ENCODE peak calls at places on chromosomes 3 and 15, in nine cellular contexts. Z is heart left ventricle, V is adrenal gland, J is A549, N is body of pancreas, A is stomach, C is IMR-90, D is uterus, H is lower leg skin. Q is an unnamed sample.

GRCh38 chr3:50436063-50436674 is 67.3 kb downstream of the CACNA2D2 start:
- DNase-seq in D (peak), A (peak), N (peak), Z (peak), C (peak), H (peak), V (peak), J (peak), Q (no peak)

GRCh38 chr15:65869954-65870871 is 922 bp downstream of the RAB11A start:
- DNase-seq in C (peak), N (peak), D (peak), J (no peak), A (peak), V (peak), H (peak), Z (peak), Q (peak)

GRCh38 chr3:97495896-97496295 is 268.7 kb upstream of the ARL6 start:
- DNase-seq in V (no peak), A (no peak), N (no peak), J (no peak), C (no peak), H (no peak), D (no peak), Z (no peak), Q (no peak)

GRCh38 chr3:195889843-195890407 is 18.4 kb downstream of the TNK2 start:
- DNase-seq in V (no peak), Z (no peak), D (no peak), C (no peak), N (no peak), H (no peak), A (no peak), J (no peak), Q (no peak)

GRCh38 chr3:143040264-143040879 is 39.0 kb downstream of the U2SURP start:
- DNase-seq in A (no peak), C (peak), N (no peak), D (no peak), Z (no peak), V (no peak), H (no peak), J (no peak), Q (no peak)

GRCh38 chr3:182491571-182491970 is 301.7 kb upstream of the ATP11B start:
- DNase-seq in H (no peak), Z (no peak), D (no peak), C (no peak), V (no peak), N (no peak), J (no peak), A (no peak), Q (no peak)

GRCh38 chr3:180116203-180116602 is 79.5 kb upstream of the PEX5L start:
- DNase-seq in Z (no peak), J (no peak), V (no peak), N (no peak), C (no peak), H (no peak), A (no peak), D (no peak), Q (no peak)

GRCh38 chr3:174083706-174084105 is 686.2 kb downstream of the NLGN1 start:
- DNase-seq in Z (no peak), N (no peak), J (no peak), D (no peak), V (no peak), H (no peak), C (no peak), A (no peak), Q (no peak)

GRCh38 chr15:68303134-68303533 is 25.6 kb downstream of the FEM1B start:
- DNase-seq in Z (no peak), J (no peak), V (no peak), A (no peak), H (no peak), N (no peak), D (no peak), C (no peak), Q (no peak)

GRCh38 chr3:48634661-48635221 is 520 bp downstream of the SLC26A6 start:
- DNase-seq in Z (peak), C (peak), V (peak), A (peak), D (peak), H (no peak), J (peak), N (peak), Q (peak)

GRCh38 chr15:46815765-46816164 is 901.5 kb upstream of the SEMA6D start:
- DNase-seq in H (no peak), J (no peak), N (peak), D (no peak), A (peak), V (peak), Z (no peak), C (no peak), Q (no peak)

GRCh38 chr3:172194702-172195392 is 155.5 kb downstream of the FNDC3B start:
- DNase-seq in H (no peak), D (no peak), V (no peak), C (no peak), A (no peak), N (no peak), J (peak), Z (no peak), Q (no peak)

GRCh38 chr3:39249453-39250115 is 30.3 kb downstream of the CX3CR1 start:
- DNase-seq in C (no peak), D (peak), N (no peak), A (no peak), H (no peak), V (no peak), Z (no peak), J (no peak), Q (no peak)

GRCh38 chr3:188199386-188199785 is 45.4 kb downstream of the LPP start:
- DNase-seq in N (no peak), H (no peak), J (no peak), Z (no peak), D (no peak), C (no peak), A (no peak), V (no peak), Q (no peak)

GRCh38 chr15:53512029-53512428 is 247.4 kb downstream of the WDR72 start:
- DNase-seq in J (no peak), H (no peak), N (no peak), A (no peak), C (no peak), D (no peak), Z (no peak), V (no peak), Q (no peak)

DNA sequence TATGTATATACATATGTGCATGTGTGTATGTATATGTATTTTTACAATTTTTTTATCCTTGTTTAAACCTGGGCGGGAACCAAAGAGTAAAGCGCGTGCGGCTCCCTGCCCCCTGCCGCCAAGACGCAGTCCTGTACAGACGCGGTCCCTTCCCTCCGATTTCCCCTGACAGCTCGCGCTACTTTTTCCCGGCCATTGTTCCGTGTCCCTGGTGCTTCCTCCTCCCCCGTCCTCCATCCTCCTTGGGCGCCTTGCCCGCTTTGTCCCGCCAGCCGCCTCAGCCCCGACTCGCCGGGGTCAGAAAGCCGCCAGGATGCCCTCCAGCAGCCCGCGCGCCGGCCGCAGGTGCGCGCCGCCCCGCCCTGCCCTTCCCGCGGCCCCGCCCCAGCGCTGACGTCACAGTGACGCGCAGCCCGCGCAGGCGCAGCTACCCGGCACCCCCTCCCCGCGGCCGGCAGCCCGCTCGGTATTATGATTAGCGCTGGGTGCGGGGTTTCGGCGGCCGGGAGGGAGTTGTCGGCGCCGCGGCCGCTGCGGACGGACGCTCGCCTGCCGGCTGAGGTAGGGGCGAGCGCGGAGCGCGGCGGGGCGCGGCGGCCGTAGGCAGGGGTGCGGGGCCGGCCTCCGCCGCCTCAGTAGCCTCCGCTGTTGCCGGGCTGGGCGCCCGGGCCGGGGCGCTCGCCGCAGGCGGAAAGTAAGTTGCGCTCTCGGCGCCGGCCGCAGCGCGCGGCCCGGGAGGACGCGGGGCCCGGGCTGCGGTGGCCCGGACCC is at the start of gene SNRK:
- DNase-seq in C (peak), J (peak), A (peak), D (peak), H (peak), N (peak), Z (peak), V (peak), Q (peak)
- TF ChIP-seq CTCF in C (peak), J (no peak), A (peak), D (no peak), H (no peak), N (no peak), Z (peak), V (peak), Q (peak)

DNA sequence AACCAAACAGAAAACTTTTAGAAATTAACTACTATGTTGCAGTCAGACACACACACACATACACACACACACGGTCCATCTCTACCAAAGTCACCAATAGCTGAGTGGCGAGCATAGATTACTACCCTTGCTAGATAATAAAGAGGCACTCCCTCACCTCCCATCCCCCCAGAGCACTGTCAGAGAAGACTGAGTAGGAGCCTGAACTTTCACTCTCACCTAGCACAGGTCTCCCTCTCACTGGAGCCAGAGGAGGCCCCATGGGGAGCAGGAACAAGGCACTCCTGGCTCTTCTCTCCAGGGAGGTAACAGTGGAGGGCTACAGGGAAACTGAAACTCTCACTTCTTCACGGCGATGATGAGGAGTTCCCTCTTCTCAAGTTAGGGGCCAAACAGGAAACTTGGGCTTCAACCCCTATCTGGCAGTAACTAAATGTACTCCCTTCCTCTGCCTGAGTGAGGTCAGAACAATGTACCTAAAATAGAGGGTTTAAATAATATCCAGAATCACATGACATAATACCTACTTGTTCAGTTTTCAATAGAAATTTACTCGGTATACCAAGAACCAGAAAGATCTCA is 975.3 kb upstream of the GBE1 start:
- DNase-seq in V (no peak), C (no peak), H (no peak), A (no peak), D (no peak), Z (no peak), J (no peak), N (no peak), Q (no peak)
- H3K4me3 ChIP-seq in V (no peak), C (no peak), H (no peak), A (no peak), D (no peak), Z (no peak), J (no peak), N (no peak), Q (no peak)

GRCh38 chr3:101725890-101726275 is 1.5 kb downstream of the CEP97 start:
- DNase-seq in D (no peak), V (no peak), N (no peak), Z (no peak), J (no peak), C (no peak), H (no peak), A (no peak), Q (no peak)

GRCh38 chr3:101721650-101721917 is 2.8 kb upstream of the CEP97 start:
- DNase-seq in J (no peak), C (no peak), D (no peak), V (no peak), A (no peak), H (no peak), N (no peak), Z (no peak), Q (no peak)

GRCh38 chr3:101722394-101723173 is 1.8 kb upstream of the CEP97 start:
- DNase-seq in C (no peak), H (no peak), V (no peak), D (no peak), A (no peak), N (no peak), Z (no peak), J (no peak), Q (no peak)

GRCh38 chr3:101725192-101725889 is 927 bp downstream of the CEP97 start:
- DNase-seq in A (peak), C (peak), J (peak), Z (peak), N (peak), V (peak), D (peak), H (no peak), Q (peak)

DNA sequence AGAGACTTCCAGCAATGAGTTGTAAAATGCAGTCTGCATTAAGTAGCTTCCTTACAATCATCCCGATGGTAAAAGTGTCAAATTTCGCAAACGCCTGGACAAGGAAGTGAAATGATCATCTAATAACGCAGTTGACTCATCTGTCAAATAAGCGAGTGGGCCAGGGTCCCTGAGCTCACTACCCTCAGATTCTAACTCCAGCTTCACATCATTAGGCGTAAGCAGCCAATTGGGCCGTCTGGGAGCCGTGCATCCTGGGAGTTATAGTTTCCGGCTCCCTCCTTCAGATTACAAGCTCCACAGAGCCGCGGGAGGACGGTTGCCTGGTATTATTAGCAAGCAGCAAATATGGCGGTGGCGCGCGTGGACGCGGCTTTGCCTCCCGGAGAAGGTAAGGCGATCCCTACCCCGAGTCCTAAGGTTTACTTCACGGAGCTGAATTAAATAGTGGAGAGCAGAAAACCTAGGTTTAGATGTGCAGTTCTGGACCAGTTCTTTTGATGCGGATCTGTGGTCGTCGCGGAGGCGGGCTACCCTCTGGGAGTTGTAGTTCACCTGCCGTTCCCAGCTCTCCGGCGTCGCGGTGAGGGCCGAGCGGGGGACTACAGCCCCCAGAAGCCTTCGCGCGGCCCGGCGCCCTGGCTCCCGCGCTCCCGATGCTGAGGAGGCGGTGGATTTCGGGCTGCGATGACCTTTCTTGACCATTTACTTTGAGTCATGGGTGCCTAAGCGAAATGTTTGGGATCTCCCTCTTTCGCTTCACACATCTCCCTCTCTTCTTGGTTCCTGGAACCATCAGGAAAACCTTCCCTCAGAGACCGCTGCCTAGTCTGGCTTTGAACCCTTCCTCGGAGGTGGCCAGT is at the start of gene CEP97:
- DNase-seq in J (peak), V (peak), Z (peak), D (peak), C (peak), H (peak), A (peak), N (peak), Q (peak)
- TF ChIP-seq POLR2A in J (peak), V (no peak), Z (no peak), D (peak), C (no peak), H (no peak), A (no peak), N (no peak), Q (peak)

DNA sequence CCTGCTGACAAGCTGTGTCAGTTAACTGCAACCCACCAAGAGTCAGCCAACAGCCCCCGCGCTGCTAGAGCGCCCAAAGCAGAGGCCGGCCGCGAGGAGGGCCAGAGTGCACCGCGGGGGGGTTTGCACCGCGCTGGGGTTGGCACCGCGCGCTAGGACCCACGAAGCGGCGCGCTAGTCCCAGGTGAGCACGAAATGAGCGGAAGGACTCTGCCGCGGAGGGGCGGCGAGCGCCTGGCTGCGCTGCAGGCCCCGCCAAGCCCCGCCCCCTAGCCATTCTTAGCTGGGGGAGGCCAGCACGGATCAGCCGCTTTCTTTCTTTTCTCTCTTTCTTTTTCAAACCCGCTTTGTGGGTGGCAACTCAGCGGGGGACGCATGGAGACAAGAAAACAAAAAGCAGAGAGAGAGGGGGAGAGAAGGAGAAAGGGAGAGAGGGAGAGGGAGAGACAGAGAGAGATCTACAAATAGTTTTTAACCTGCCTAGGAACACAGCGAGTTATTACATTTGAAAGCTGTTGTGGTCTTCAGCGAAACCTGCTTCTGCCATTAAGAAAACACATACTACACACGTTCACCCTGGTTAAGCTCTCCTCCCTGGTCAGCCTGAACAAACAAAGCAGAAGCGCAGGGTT is 6.9 kb upstream of the FOXB1 start:
- DNase-seq in J (no peak), C (no peak), H (no peak), D (no peak), A (no peak), N (peak), Z (no peak), V (no peak), Q (no peak)
- TF ChIP-seq CTCF in J (no peak), C (no peak), H (no peak), D (no peak), A (no peak), N (no peak), Z (no peak), V (no peak), Q (no peak)

DNA sequence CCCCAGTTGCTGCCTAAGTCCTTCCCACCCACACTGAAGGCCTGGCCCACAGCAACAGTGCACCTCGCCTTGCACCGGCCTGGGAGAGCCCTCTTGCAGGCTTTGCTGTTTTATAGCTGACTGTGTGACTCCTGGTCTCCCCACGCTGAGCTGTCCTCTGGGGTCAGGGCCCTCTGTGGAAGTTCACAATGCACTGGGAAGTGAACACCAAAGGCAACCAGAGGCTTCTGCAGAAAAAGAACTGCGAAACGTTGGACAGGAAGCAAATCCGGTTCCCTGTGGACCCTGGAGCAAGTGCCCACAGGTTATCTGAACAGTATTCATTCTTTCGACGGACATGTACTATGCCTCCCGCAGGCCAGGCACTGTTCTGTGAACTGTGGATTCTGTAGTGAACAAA is 737 bp upstream of the EPHB1 start:
- DNase-seq in A (no peak), D (no peak), C (no peak), J (no peak), V (no peak), N (no peak), H (no peak), Z (no peak), Q (no peak)
- H3K4me3 ChIP-seq in A (no peak), D (no peak), C (no peak), J (no peak), V (no peak), N (no peak), H (no peak), Z (no peak), Q (no peak)